ENCODE peak calls at places on chromosomes 3 and 15, in five cellular contexts. O is activated CD8-positive, alpha-beta memory T cell treated with anti-CD3 and anti-CD28 coated beads for 48 hours; G is left ventricle myocardium inferior; K is fibroblast of lung; T is adrenal gland. D is an unnamed sample.

GRCh38 chr3:188914556-188914955 is 257.2 kb upstream of the TPRG1 start:
- DNase-seq in O (no peak), G (no peak), K (peak), T (peak), D (no peak)

GRCh38 chr3:50304601-50305000 is 1.2 kb upstream of the HYAL1 start:
- DNase-seq in O (no peak), G (no peak), K (no peak), T (no peak), D (no peak)

GRCh38 chr3:49616491-49616941 is 57.6 kb upstream of the APEH start:
- DNase-seq in O (no peak), G (no peak), K (peak), T (no peak), D (no peak)

GRCh38 chr3:43733459-43734384 is 43.0 kb downstream of the ABHD5 start:
- DNase-seq in O (no peak), G (peak), K (peak), T (peak), D (no peak)

GRCh38 chr15:84807228-84807627 is 9.9 kb upstream of the ALPK3 start:
- DNase-seq in O (no peak), G (no peak), K (no peak), T (no peak), D (no peak)

GRCh38 chr3:129224984-129225393 is 24.4 kb upstream of the COPG1 start:
- DNase-seq in O (no peak), G (peak), K (peak), T (peak), D (peak)

GRCh38 chr3:101253429-101253828 is 66.9 kb downstream of the IMPG2 start:
- DNase-seq in O (no peak), G (no peak), K (no peak), T (no peak), D (no peak)

GRCh38 chr3:34263014-34263714 is 464.7 kb downstream of the PDCD6IP start:
- DNase-seq in O (no peak), G (no peak), K (no peak), T (no peak), D (no peak)

GRCh38 chr3:117756580-117756979 is 1047.0 kb downstream of the TUSC7 start:
- DNase-seq in O (no peak), G (no peak), K (no peak), T (no peak), D (no peak)

GRCh38 chr15:67945951-67946700 is 106.3 kb upstream of the RNU6-1 start:
- DNase-seq in O (no peak), G (no peak), K (no peak), T (no peak), D (no peak)

GRCh38 chr3:179949428-179949827 is 87.3 kb downstream of the PEX5L start:
- DNase-seq in O (no peak), G (no peak), K (no peak), T (no peak), D (no peak)

GRCh38 chr3:13615019-13615528 is 66.1 kb downstream of the FBLN2 start:
- DNase-seq in O (no peak), G (no peak), K (no peak), T (no peak), D (no peak)

GRCh38 chr3:60886518-60886917 is 364.7 kb downstream of the FHIT start:
- DNase-seq in O (no peak), G (no peak), K (no peak), T (no peak), D (no peak)

GRCh38 chr15:46892621-46893160 is 824.6 kb upstream of the SEMA6D start:
- DNase-seq in O (no peak), G (no peak), K (no peak), T (no peak), D (no peak)

GRCh38 chr3:134353831-134354611 is 20.2 kb downstream of the AMOTL2 start:
- DNase-seq in O (no peak), G (no peak), K (no peak), T (no peak), D (no peak)

GRCh38 chr3:133366921-133367320 is 32.9 kb upstream of the BFSP2 start:
- DNase-seq in O (no peak), G (no peak), K (no peak), T (no peak), D (no peak)

GRCh38 chr15:64023215-64023614 is 23.1 kb downstream of the DAPK2 start:
- DNase-seq in O (no peak), G (no peak), K (no peak), T (no peak), D (no peak)

GRCh38 chr3:69932501-69932900 is 67.0 kb upstream of the SAMMSON start:
- DNase-seq in O (no peak), G (no peak), K (peak), T (no peak), D (no peak)

GRCh38 chr15:29451201-29451781 is 181.7 kb upstream of the NSMCE3 start:
- DNase-seq in O (no peak), G (no peak), K (no peak), T (no peak), D (no peak)

GRCh38 chr15:74265046-74265639 is 29.0 kb downstream of the CCDC33 start:
- DNase-seq in O (no peak), G (no peak), K (peak), T (no peak), D (no peak)

GRCh38 chr15:82862886-82863285 is 53.5 kb downstream of the WHAMM start:
- DNase-seq in O (no peak), G (no peak), K (no peak), T (no peak), D (no peak)

GRCh38 chr15:29978411-29979382 is 104.1 kb upstream of the GOLGA8J start:
- DNase-seq in O (no peak), G (no peak), K (peak), T (no peak), D (no peak)

GRCh38 chr3:187016639-187017345 is 86.5 kb downstream of the ST6GAL1 start:
- DNase-seq in O (no peak), G (no peak), K (peak), T (no peak), D (peak)

GRCh38 chr3:76024640-76025039 is 239.3 kb upstream of the ZNF717 start:
- DNase-seq in O (no peak), G (no peak), K (peak), T (no peak), D (no peak)

GRCh38 chr3:150317469-150317868 is 90.6 kb upstream of the TSC22D2 start:
- DNase-seq in O (no peak), G (no peak), K (no peak), T (no peak), D (no peak)

GRCh38 chr15:22979069-22979698 is 984 bp downstream of the CYFIP1 start:
- DNase-seq in O (no peak), G (peak), K (peak), T (peak), D (peak)

GRCh38 chr3:183515968-183516851 is 39.3 kb downstream of the KLHL6 start:
- DNase-seq in O (no peak), G (no peak), K (no peak), T (no peak), D (peak)

GRCh38 chr3:45353070-45353469 is 35.3 kb upstream of the LARS2 start:
- DNase-seq in O (no peak), G (no peak), K (no peak), T (no peak), D (no peak)

GRCh38 chr3:112579697-112580096 is 17.9 kb downstream of the SLC35A5 start:
- DNase-seq in O (no peak), G (no peak), K (peak), T (no peak), D (no peak)

GRCh38 chr15:32888221-32888761 is 170.5 kb downstream of the GREM1 start:
- DNase-seq in O (no peak), G (no peak), K (no peak), T (no peak), D (no peak)

GRCh38 chr3:112793311-112794081 is 53.2 kb downstream of the CD200R1L start:
- DNase-seq in O (no peak), G (no peak), K (no peak), T (no peak), D (no peak)

GRCh38 chr3:188518835-188519452 is 365.0 kb downstream of the LPP start:
- DNase-seq in O (no peak), G (no peak), K (no peak), T (no peak), D (no peak)

GRCh38 chr15:90231028-90232017 is 2.4 kb downstream of the CIB1 start:
- DNase-seq in O (peak), G (no peak), K (peak), T (peak), D (peak)

GRCh38 chr3:104825116-104825515 is 541.6 kb upstream of the ALCAM start:
- DNase-seq in O (no peak), G (no peak), K (peak), T (no peak), D (no peak)

GRCh38 chr3:45123841-45124269 is 22.3 kb downstream of the CDCP1 start:
- DNase-seq in O (no peak), G (no peak), K (peak), T (no peak), D (no peak)

GRCh38 chr15:44782516-44782915 is 46.2 kb downstream of the TRIM69 start:
- DNase-seq in O (no peak), G (no peak), K (no peak), T (no peak), D (no peak)

GRCh38 chr15:97989330-97989729 is 28.8 kb downstream of the ARRDC4 start:
- DNase-seq in O (no peak), G (no peak), K (no peak), T (no peak), D (no peak)

GRCh38 chr3:55676643-55677042 is 189.5 kb upstream of the WNT5A start:
- DNase-seq in O (no peak), G (no peak), K (no peak), T (no peak), D (no peak)